ENCODE peak calls at places on chromosomes 2 and 18, in six cellular contexts. H is NCI-H460, G is NCI-H1105 treated with DMSO at 0.1 percent for 48 hours, O is GM20000, U is amygdala, F is GOT3. P is an unnamed sample.

GRCh38 chr2:120613742-120614481 is 121.8 kb upstream of the GLI2 start:
- DNase-seq in G (no peak), F (no peak), U (no peak), O (no peak), H (no peak), P (no peak)

GRCh38 chr18:50816767-50817166 is 3.0 kb downstream of the MRO start:
- DNase-seq in O (no peak), H (no peak), G (no peak), F (no peak), U (no peak), P (no peak)

GRCh38 chr2:25844089-25844488 is 34.2 kb downstream of the ASXL2 start:
- DNase-seq in O (no peak), F (no peak), U (no peak), H (no peak), G (no peak), P (no peak)

GRCh38 chr2:94762600-94762999 is 108.6 kb upstream of the TEKT4 start:
- DNase-seq in F (no peak), G (no peak), U (no peak), H (no peak), O (no peak), P (no peak)

GRCh38 chr2:75476778-75477177 is 84.0 kb downstream of the EVA1A start:
- DNase-seq in U (no peak), O (peak), F (no peak), G (no peak), H (no peak), P (no peak)

GRCh38 chr18:47627030-47627429 is 303.4 kb downstream of the SMAD2 start:
- DNase-seq in G (no peak), F (no peak), O (no peak), U (no peak), H (no peak), P (no peak)

GRCh38 chr2:204982303-204982702 is 437.0 kb downstream of the PARD3B start:
- DNase-seq in G (no peak), U (no peak), O (no peak), F (no peak), H (peak), P (no peak)

GRCh38 chr2:58594762-58595161 is 353.6 kb upstream of the FANCL start:
- DNase-seq in U (no peak), G (no peak), H (no peak), O (no peak), F (no peak), P (no peak)

GRCh38 chr2:182650704-182651103 is 65.4 kb upstream of the DNAJC10 start:
- DNase-seq in G (peak), O (peak), U (no peak), F (no peak), H (peak), P (no peak)

GRCh38 chr2:48946444-48947048 is 191.0 kb upstream of the LHCGR start:
- DNase-seq in H (peak), F (no peak), O (peak), G (peak), U (no peak), P (peak)

GRCh38 chr18:79630266-79631095 is 49.1 kb upstream of the CTDP1 start:
- DNase-seq in U (no peak), H (no peak), O (no peak), F (no peak), G (no peak), P (no peak)

GRCh38 chr2:208304695-208305094 is 38.6 kb downstream of the PIKFYVE start:
- DNase-seq in U (no peak), F (no peak), H (no peak), O (no peak), G (no peak), P (no peak)

GRCh38 chr2:202376460-202377307 is 557 bp downstream of the BMPR2 start:
- DNase-seq in U (peak), F (peak), O (peak), G (peak), H (peak), P (peak)

GRCh38 chr2:26997394-26997793 is 27.0 kb downstream of the MAPRE3 start:
- DNase-seq in U (no peak), O (no peak), G (no peak), F (no peak), H (no peak), P (no peak)

GRCh38 chr2:109604597-109604996 is 9.2 kb downstream of the SEPTIN10 start:
- DNase-seq in H (peak), O (no peak), U (no peak), F (no peak), G (no peak), P (no peak)

GRCh38 chr2:24538720-24539119 is 47.7 kb downstream of the NCOA1 start:
- DNase-seq in G (no peak), F (no peak), U (no peak), H (no peak), O (peak), P (no peak)

GRCh38 chr2:232386740-232387450 is 8.3 kb downstream of the ALPP start:
- DNase-seq in O (no peak), H (peak), G (no peak), F (no peak), U (no peak), P (no peak)

GRCh38 chr2:200863655-200864205 is 728 bp downstream of the CLK1 start:
- DNase-seq in F (no peak), G (no peak), H (no peak), U (no peak), O (no peak), P (no peak)

GRCh38 chr18:9827856-9828793 is 57.6 kb upstream of the TXNDC2 start:
- DNase-seq in U (no peak), F (peak), O (no peak), H (peak), G (no peak), P (no peak)

GRCh38 chr18:34977787-34978532 is 63.3 kb upstream of the MAPRE2 start:
- DNase-seq in U (peak), O (peak), F (no peak), G (peak), H (no peak), P (no peak)

P was measured in frontal cortex.